ENCODE peak calls at places on chromosomes 16 and 17, in six cellular contexts. F is SK-N-SH, D is HCT116, M is HepG2, O is K562, S is H1. H is an unnamed sample.
A peak's percentile ranks its signal among the peaks of the same experiment; 100 is the strongest.

GRCh38 chr17:55606431-55606830 is 95.2 kb upstream of the SMIM36 start:
- DNase-seq in F (no peak), D (no peak), M (no peak), O (no peak), S (no peak), H (no peak)

GRCh38 chr17:19579867-19580565 is 46.4 kb downstream of the SLC47A1 start:
- DNase-seq in F (peak; percentile 78), D (no peak), M (no peak), O (no peak), S (no peak), H (no peak)

GRCh38 chr16:4213721-4214120 is 28.2 kb downstream of the SRL start:
- DNase-seq in F (no peak), D (no peak), M (no peak), O (no peak), S (no peak), H (no peak)

GRCh38 chr16:17369441-17369951 is 101.3 kb downstream of the XYLT1 start:
- DNase-seq in F (no peak), D (no peak), M (no peak), O (no peak), S (no peak), H (no peak)

GRCh38 chr16:1097800-1098199 is 1.8 kb upstream of the C1QTNF8 start:
- DNase-seq in F (no peak), D (no peak), M (no peak), O (no peak), S (no peak), H (no peak)

GRCh38 chr17:82461827-82462524 is 3.4 kb downstream of the NARF start:
- DNase-seq in F (no peak), D (no peak), M (peak; percentile 90), O (peak; percentile 94), S (no peak), H (no peak)

GRCh38 chr17:75065562-75066151 is 18.6 kb downstream of the KCTD2 start:
- DNase-seq in F (no peak), D (no peak), M (no peak), O (no peak), S (no peak), H (no peak)

GRCh38 chr17:65987988-65988387 is 203.9 kb downstream of the CEP112 start:
- DNase-seq in F (no peak), D (peak; percentile 66), M (peak; percentile 76), O (no peak), S (no peak), H (peak; percentile 46)

GRCh38 chr16:72837846-72838661 is 209.9 kb downstream of the ZFHX3 start:
- DNase-seq in F (no peak), D (no peak), M (no peak), O (no peak), S (no peak), H (peak; percentile 10)

GRCh38 chr17:41519501-41520224 is 973 bp upstream of the KRT15 start:
- DNase-seq in F (no peak), D (no peak), M (no peak), O (peak; percentile 54), S (no peak), H (no peak)

GRCh38 chr17:57869599-57870282 is 19.9 kb upstream of the MRPS23 start:
- DNase-seq in F (no peak), D (no peak), M (no peak), O (no peak), S (no peak), H (no peak)

GRCh38 chr17:45719335-45720071 is 64.6 kb upstream of the CRHR1 start:
- DNase-seq in F (no peak), D (peak; percentile 64), M (peak; percentile 41), O (peak; percentile 25), S (no peak), H (peak; percentile 75)

GRCh38 chr16:2160915-2161551 is 5.5 kb downstream of the TRAF7 start:
- DNase-seq in F (no peak), D (no peak), M (peak; percentile 53), O (no peak), S (no peak), H (no peak)

GRCh38 chr17:74956093-74956492 is 16.5 kb downstream of the HID1 start:
- DNase-seq in F (no peak), D (no peak), M (no peak), O (no peak), S (no peak), H (no peak)

GRCh38 chr17:76816590-76817135 is 51.5 kb upstream of the MGAT5B start:
- DNase-seq in F (peak; percentile 85), D (peak; percentile 63), M (peak; percentile 44), O (peak; percentile 73), S (peak; percentile 53), H (peak; percentile 76)
- TF ChIP-seq JUND in F (no peak), D (no peak), M (no peak), O (no peak), S (no peak), H (no peak)

GRCh38 chr16:87236516-87237115 is 80.6 kb downstream of the C16orf95 start:
- DNase-seq in F (no peak), D (no peak), M (no peak), O (no peak), S (no peak), H (no peak)

GRCh38 chr16:87234601-87235000 is 82.6 kb downstream of the C16orf95 start:
- DNase-seq in F (no peak), D (no peak), M (no peak), O (no peak), S (no peak), H (no peak)

GRCh38 chr16:87233928-87234327 is 83.3 kb downstream of the C16orf95 start:
- DNase-seq in F (no peak), D (no peak), M (peak; percentile 23), O (peak; percentile 25), S (no peak), H (no peak)

GRCh38 chr16:87238371-87238715 is 78.8 kb downstream of the C16orf95 start:
- DNase-seq in F (no peak), D (no peak), M (no peak), O (no peak), S (no peak), H (no peak)

GRCh38 chr16:87235810-87236515 is 81.2 kb downstream of the C16orf95 start:
- DNase-seq in F (no peak), D (no peak), M (no peak), O (no peak), S (no peak), H (no peak)
- TF ChIP-seq JUND in F (no peak), D (no peak), M (no peak), O (no peak), S (no peak), H (no peak)

DNA sequence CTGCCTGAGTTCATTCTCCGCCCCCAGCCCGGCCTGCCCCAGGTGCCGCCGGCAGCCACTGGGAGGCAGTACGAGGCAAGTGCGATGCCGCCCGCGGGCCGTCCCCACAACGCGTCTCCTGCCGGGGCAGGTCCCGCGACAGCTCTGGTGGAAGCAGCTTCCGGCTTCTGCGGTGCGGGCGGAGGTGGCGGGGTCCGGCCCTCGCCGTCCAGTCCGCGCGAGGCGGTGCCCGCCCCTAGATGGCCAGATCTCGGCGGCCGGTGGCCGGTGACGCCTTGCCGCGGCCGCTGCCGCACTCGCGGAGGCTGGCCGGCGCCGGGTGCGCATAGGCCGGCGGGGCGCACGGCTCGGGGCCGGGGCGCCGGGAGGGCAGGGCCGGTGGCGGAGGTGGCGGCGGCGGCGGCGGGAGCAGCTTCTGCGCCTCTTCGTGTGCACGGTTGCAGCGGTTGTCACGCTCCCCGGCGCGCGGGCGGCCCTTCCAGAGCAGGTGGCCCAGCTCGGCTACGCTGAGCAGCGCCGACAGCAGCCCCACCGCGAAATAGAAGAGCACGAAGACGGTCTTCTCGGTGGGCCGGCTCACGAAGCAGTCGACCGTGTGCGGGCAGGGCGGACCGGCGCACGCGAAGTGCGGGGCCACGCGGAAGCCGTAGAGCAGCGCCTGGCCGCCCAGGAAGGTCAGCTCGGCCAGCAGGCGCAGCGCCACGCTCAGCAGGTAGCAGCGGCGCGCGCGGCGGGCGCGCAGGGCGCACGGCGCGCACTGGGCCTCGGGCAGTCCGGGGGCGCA is 1.6 kb downstream of the GJD3 start:
- DNase-seq in F (peak; percentile 93), D (peak; percentile 54), M (peak; percentile 85), O (peak; percentile 91), S (no peak), H (peak; percentile 97)
- TF ChIP-seq JUND in F (no peak), D (no peak), M (peak; percentile 41), O (peak; percentile 43), S (no peak), H (no peak)

GRCh38 chr17:27503636-27504035 is 47.4 kb downstream of the KSR1 start:
- DNase-seq in F (no peak), D (no peak), M (no peak), O (no peak), S (no peak), H (no peak)
- TF ChIP-seq JUND in F (no peak), D (no peak), M (no peak), O (no peak), S (no peak), H (no peak)

GRCh38 chr16:9177861-9178260 is 86.4 kb downstream of the HAPSTR1 start:
- DNase-seq in F (no peak), D (no peak), M (no peak), O (no peak), S (no peak), H (no peak)

DNA sequence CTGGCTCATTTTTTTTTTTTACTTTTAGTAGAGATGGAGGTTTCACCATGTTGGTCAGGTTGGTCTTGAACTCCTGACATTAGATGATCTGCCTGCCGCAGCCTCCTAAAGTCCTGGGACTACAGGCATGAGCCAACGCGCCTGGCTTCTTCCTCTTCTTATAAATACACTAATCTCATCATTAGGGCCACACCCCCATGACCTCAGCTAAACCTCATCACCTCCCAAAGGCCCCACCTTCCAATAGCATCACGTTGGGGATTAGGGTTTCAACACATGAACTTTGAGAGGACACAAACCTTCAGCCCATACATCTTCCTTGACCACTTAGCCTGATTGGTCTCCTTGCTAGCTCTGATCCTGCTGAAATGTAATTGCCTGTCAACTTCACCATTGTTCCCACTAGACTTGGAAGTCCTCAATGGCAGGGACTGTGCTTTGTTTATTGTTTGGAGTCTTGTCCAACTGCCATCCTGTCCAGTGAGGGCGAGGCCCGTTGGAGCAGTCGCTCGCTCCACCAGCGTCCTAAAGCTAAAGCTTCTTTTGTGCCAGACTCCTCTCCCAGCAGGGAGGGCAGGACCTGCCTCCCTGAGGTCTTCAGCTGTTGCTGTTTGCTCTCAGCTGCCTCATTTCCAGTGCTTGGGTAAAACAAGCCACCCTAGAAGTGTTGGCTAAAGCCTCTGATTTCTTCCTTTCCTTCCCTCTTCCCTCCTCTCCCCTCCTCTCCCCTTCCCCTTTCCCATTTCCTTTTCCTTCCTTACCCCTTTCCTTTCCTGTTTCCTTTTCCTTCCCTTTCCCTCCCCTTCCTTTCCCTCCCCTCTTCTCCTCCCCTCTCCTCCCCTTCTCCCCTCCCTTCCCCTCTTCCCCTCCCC is 85.3 kb downstream of the HAPSTR1 start:
- DNase-seq in F (no peak), D (no peak), M (peak; percentile 55), O (no peak), S (no peak), H (no peak)
- TF ChIP-seq JUND in F (no peak), D (no peak), M (no peak), O (no peak), S (no peak), H (no peak)

GRCh38 chr17:49459401-49459984 is 35.6 kb upstream of the NGFR start:
- DNase-seq in F (no peak), D (no peak), M (peak; percentile 57), O (peak; percentile 18), S (no peak), H (no peak)

GRCh38 chr17:49455226-49455968 is 39.7 kb upstream of the NGFR start:
- DNase-seq in F (peak; percentile 73), D (no peak), M (no peak), O (no peak), S (no peak), H (no peak)

GRCh38 chr17:49457564-49458535 is 37.2 kb upstream of the NGFR start:
- DNase-seq in F (no peak), D (no peak), M (no peak), O (no peak), S (no peak), H (no peak)

GRCh38 chr17:49454050-49454449 is 39.4 kb upstream of the PHB1 start:
- DNase-seq in F (no peak), D (peak; percentile 27), M (peak; percentile 95), O (no peak), S (no peak), H (no peak)

GRCh38 chr17:49456172-49456965 is 38.7 kb upstream of the NGFR start:
- DNase-seq in F (no peak), D (no peak), M (no peak), O (no peak), S (no peak), H (no peak)
- TF ChIP-seq JUND in F (no peak), D (no peak), M (no peak), O (no peak), S (no peak), H (no peak)